ENCODE peak calls at places on chromosomes 12 and 14, in seven cellular contexts. N, Q, J, A, H, C and V are unnamed samples.

GRCh38 chr12:122182887-122183587 is at the start of gene LRRC43:
- DNase-seq in N (no peak), Q (peak; percentile 82), J (no peak), A (no peak), C (no peak), H (peak; percentile 50), V (no peak)

GRCh38 chr14:79740043-79740442 is 471.3 kb downstream of the DIO2 start:
- DNase-seq in Q (no peak), H (no peak), J (no peak), C (no peak), A (no peak), N (no peak), V (no peak)

GRCh38 chr12:52988933-52989332 is 17.3 kb upstream of the EIF4B start:
- DNase-seq in A (no peak), C (no peak), Q (no peak), J (no peak), N (no peak), H (no peak), V (no peak)

GRCh38 chr12:121796855-121797751 is 3.6 kb upstream of the RHOF start:
- DNase-seq in A (peak; percentile 98), H (peak; percentile 91), C (peak; percentile 97), Q (peak; percentile 97), N (peak; percentile 91), J (no peak), V (no peak)

GRCh38 chr14:52900731-52901130 is 50.1 kb downstream of the FERMT2 start:
- DNase-seq in J (no peak), N (no peak), Q (no peak), C (no peak), H (no peak), A (no peak), V (no peak)

GRCh38 chr14:92503756-92504491 is 9.7 kb upstream of the RIN3 start:
- DNase-seq in N (no peak), H (no peak), J (no peak), C (no peak), Q (no peak), A (peak; percentile 12), V (peak; percentile 83)

GRCh38 chr12:112716099-112717093 is 75.2 kb upstream of the RPH3A start:
- DNase-seq in A (no peak), C (no peak), N (no peak), Q (no peak), H (no peak), J (no peak), V (no peak)

GRCh38 chr14:32201196-32201815 is 539 bp upstream of the RNU6-7 start:
- DNase-seq in N (peak; percentile 78), C (peak; percentile 68), J (peak; percentile 47), A (peak; percentile 90), Q (peak; percentile 95), H (peak; percentile 91), V (peak; percentile 69)

GRCh38 chr12:76449572-76449971 is 101.4 kb upstream of the BBS10 start:
- DNase-seq in H (no peak), N (no peak), J (no peak), C (no peak), Q (no peak), A (no peak), V (no peak)

GRCh38 chr14:58298880-58299664 is 717 bp downstream of the ARID4A start:
- DNase-seq in A (peak; percentile 69), Q (peak; percentile 74), C (peak; percentile 26), H (peak; percentile 57), J (peak; percentile 37), N (no peak), V (peak; percentile 1)

GRCh38 chr14:102323102-102323501 is 3.6 kb downstream of the ZNF839 start:
- DNase-seq in J (peak; percentile 28), N (peak; percentile 48), C (peak; percentile 84), Q (peak; percentile 72), H (no peak), A (peak; percentile 92), V (peak; percentile 68)

GRCh38 chr14:52266782-52267181 is 716 bp upstream of the PTGDR start:
- DNase-seq in Q (no peak), H (no peak), C (peak; percentile 27), N (no peak), J (no peak), A (no peak), V (no peak)

GRCh38 chr12:63068857-63069442 is 82.1 kb downstream of the AVPR1A start:
- DNase-seq in J (no peak), A (no peak), Q (no peak), C (no peak), H (no peak), N (no peak), V (no peak)

GRCh38 chr12:95218852-95219171 is 1.2 kb downstream of the VEZT start:
- DNase-seq in Q (no peak), A (no peak), J (no peak), N (no peak), H (no peak), C (no peak), V (no peak)

GRCh38 chr12:77940011-77940423 is 109.3 kb downstream of the NAV3 start:
- DNase-seq in H (no peak), A (no peak), N (no peak), J (no peak), C (no peak), Q (no peak), V (peak; percentile 93)

GRCh38 chr12:64125913-64126312 is 96.2 kb downstream of the KICS2 start:
- DNase-seq in J (no peak), H (no peak), A (no peak), C (no peak), Q (no peak), N (no peak), V (no peak)

GRCh38 chr14:94337274-94337673 is 14.1 kb upstream of the SERPINA6 start:
- DNase-seq in C (no peak), N (no peak), Q (no peak), H (no peak), J (no peak), A (no peak), V (no peak)

GRCh38 chr12:121580959-121581680 is at the start of gene KDM2B:
- DNase-seq in C (peak; percentile 48), N (no peak), J (peak; percentile 35), A (no peak), H (no peak), Q (no peak), V (peak; percentile 14)

GRCh38 chr14:69755299-69755698 is 11.6 kb upstream of the SRSF5 start:
- DNase-seq in Q (no peak), H (no peak), N (no peak), C (no peak), A (no peak), J (no peak), V (no peak)

GRCh38 chr12:14554281-14555008 is 13.2 kb downstream of the PLBD1 start:
- DNase-seq in H (peak; percentile 92), Q (peak; percentile 92), N (peak; percentile 67), J (no peak), A (peak; percentile 94), C (peak; percentile 85), V (no peak)

GRCh38 chr12:71873821-71874220 is 34.3 kb downstream of the TBC1D15 start:
- DNase-seq in J (no peak), Q (no peak), H (no peak), A (no peak), N (no peak), C (no peak), V (no peak)

GRCh38 chr12:57744194-57744776 is 554 bp upstream of the TSPAN31 start:
- DNase-seq in A (peak; percentile 87), Q (peak; percentile 87), C (peak; percentile 66), J (no peak), H (peak; percentile 73), N (no peak), V (no peak)

GRCh38 chr14:68291820-68292219 is 472.2 kb downstream of the RAD51B start:
- DNase-seq in H (no peak), Q (no peak), N (no peak), C (no peak), A (no peak), J (no peak), V (no peak)

GRCh38 chr12:9347328-9348127 is 139.3 kb upstream of the PZP start:
- DNase-seq in H (no peak), N (no peak), A (no peak), Q (no peak), J (no peak), C (no peak), V (no peak)

GRCh38 chr14:94769413-94770250 is at the start of gene GSC:
- DNase-seq in C (no peak), N (peak; percentile 32), H (no peak), Q (no peak), J (no peak), A (peak; percentile 82), V (peak; percentile 81)

GRCh38 chr12:1606021-1606622 is 11.7 kb upstream of the FBXL14 start:
- DNase-seq in H (peak; percentile 91), N (peak; percentile 70), A (peak; percentile 93), Q (peak; percentile 96), C (peak; percentile 92), J (no peak), V (peak; percentile 93)

GRCh38 chr12:31363416-31363809 is 37.5 kb upstream of the SINHCAF start:
- DNase-seq in C (no peak), N (no peak), A (no peak), Q (no peak), H (no peak), J (no peak), V (no peak)

DNA sequence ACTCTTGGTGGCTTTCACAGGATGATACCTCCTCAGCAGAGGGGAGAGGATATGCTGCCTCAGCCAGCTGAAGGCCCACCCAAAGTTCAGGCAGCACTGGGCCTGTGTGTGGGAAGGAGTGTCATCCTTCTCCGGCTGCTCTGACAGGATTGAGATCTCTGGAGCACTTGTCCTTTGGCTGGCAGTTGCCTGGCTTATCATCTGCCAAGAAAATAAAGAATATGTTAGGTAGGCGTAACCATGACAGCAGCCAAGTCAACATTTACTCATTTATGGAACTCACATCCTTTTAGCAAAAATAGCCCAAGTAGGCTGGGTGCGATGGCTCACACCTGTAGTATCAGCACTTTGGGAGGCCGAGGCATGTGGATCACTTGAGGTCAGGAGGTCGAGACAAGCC is 68.5 kb downstream of the PPFIBP1 start:
- DNase-seq in N (no peak), Q (no peak), J (no peak), H (peak; percentile 36), A (no peak), C (peak; percentile 36), V (no peak)
- H3K27ac ChIP-seq in N (peak overlapping the region; percentile 57), Q (no peak overlapping the region), J (no peak overlapping the region), H (peak overlapping the region; percentile 48), A (no peak overlapping the region), C (peak overlapping the region; percentile 57), V (no peak overlapping the region)

GRCh38 chr14:103362780-103363179 is 22.4 kb upstream of the MARK3 start:
- DNase-seq in H (no peak), J (no peak), C (no peak), A (no peak), N (no peak), Q (no peak), V (no peak)
- H3K27ac ChIP-seq in H (no peak overlapping the region), J (no peak overlapping the region), C (no peak overlapping the region), A (no peak overlapping the region), N (no peak overlapping the region), Q (no peak overlapping the region), V (no peak overlapping the region)

GRCh38 chr14:89418976-89419375 is 1.9 kb upstream of the FOXN3 start:
- DNase-seq in Q (peak; percentile 6), A (no peak), J (no peak), N (no peak), H (no peak), C (no peak), V (no peak)
- H3K27ac ChIP-seq in Q (peak overlapping the region; percentile 92), A (peak overlapping the region; percentile 23), J (no peak overlapping the region), N (peak overlapping the region; percentile 97), H (peak overlapping the region; percentile 96), C (peak overlapping the region; percentile 99), V (no peak overlapping the region)

DNA sequence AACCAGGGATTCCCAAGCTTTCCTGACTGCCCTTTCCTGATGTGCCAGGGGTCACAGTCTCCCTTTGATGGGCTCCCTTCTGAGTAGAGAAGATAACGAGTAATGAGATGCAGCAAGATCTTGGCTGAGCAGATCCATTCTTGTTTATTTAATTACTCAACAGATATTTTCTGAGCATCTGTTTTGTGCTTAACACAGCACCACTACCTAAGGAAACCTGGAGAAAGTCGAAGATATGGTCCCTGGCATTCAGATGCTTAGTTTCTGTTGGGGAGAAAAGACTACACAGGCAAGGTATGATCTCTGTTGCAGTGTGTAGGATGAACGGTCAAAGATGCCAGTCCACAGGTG is 3.9 kb downstream of the AJUBA start:
- DNase-seq in N (no peak), H (no peak), J (no peak), Q (no peak), C (no peak), A (no peak), V (no peak)
- H3K27ac ChIP-seq in N (no peak overlapping the region), H (peak overlapping the region; percentile 70), J (no peak overlapping the region), Q (peak overlapping the region; percentile 78), C (peak overlapping the region; percentile 84), A (no peak overlapping the region), V (peak overlapping the region; percentile 62)